ENCODE peak calls at places on chromosomes 6 and 20, in ten cellular contexts. One of them, this sample, is unnamed.

GRCh38 chr6:146913842-146914562 is 290.2 kb upstream of the STXBP5 start:
- DNase-seq in endothelial cell: peak
- DNase-seq in cardiac muscle cell: peak
- DNase-seq in H9: peak
- DNase-seq in IMR-90: peak
- DNase-seq in astrocyte of the spinal cord: peak
- DNase-seq in foreskin fibroblast: peak
- DNase-seq in GM12865: no peak
- DNase-seq in neural crest cell: peak
- DNase-seq in WTC11: peak
- DNase-seq in this sample: peak

GRCh38 chr6:126170875-126171489 is 168.9 kb upstream of the CENPW start:
- DNase-seq in astrocyte of the spinal cord: no peak
- DNase-seq in WTC11: no peak
- DNase-seq in neural crest cell: no peak
- DNase-seq in cardiac muscle cell: peak
- DNase-seq in endothelial cell: peak
- DNase-seq in GM12865: peak
- DNase-seq in foreskin fibroblast: peak
- DNase-seq in IMR-90: peak
- DNase-seq in H9: no peak
- DNase-seq in this sample: no peak

GRCh38 chr6:72175936-72176335 is 289.6 kb downstream of the RIMS1 start:
- DNase-seq in WTC11: no peak
- DNase-seq in H9: no peak
- DNase-seq in cardiac muscle cell: peak
- DNase-seq in GM12865: no peak
- DNase-seq in foreskin fibroblast: no peak
- DNase-seq in IMR-90: peak
- DNase-seq in astrocyte of the spinal cord: no peak
- DNase-seq in endothelial cell: no peak
- DNase-seq in neural crest cell: no peak
- DNase-seq in this sample: no peak

GRCh38 chr6:16683524-16684194 is 77.6 kb downstream of the ATXN1 start:
- DNase-seq in cardiac muscle cell: peak
- DNase-seq in foreskin fibroblast: peak
- DNase-seq in H9: no peak
- DNase-seq in IMR-90: peak
- DNase-seq in neural crest cell: no peak
- DNase-seq in WTC11: no peak
- DNase-seq in GM12865: no peak
- DNase-seq in endothelial cell: no peak
- DNase-seq in astrocyte of the spinal cord: peak
- DNase-seq in this sample: no peak

GRCh38 chr6:22149081-22149480 is 147.8 kb downstream of the PRL start:
- DNase-seq in cardiac muscle cell: no peak
- DNase-seq in astrocyte of the spinal cord: peak
- DNase-seq in IMR-90: no peak
- DNase-seq in neural crest cell: no peak
- DNase-seq in H9: no peak
- DNase-seq in WTC11: no peak
- DNase-seq in endothelial cell: no peak
- DNase-seq in foreskin fibroblast: no peak
- DNase-seq in GM12865: no peak
- DNase-seq in this sample: no peak

GRCh38 chr6:41594326-41594725 is 43.9 kb upstream of the MDFI start:
- DNase-seq in GM12865: no peak
- DNase-seq in endothelial cell: no peak
- DNase-seq in foreskin fibroblast: peak
- DNase-seq in astrocyte of the spinal cord: no peak
- DNase-seq in IMR-90: no peak
- DNase-seq in cardiac muscle cell: no peak
- DNase-seq in neural crest cell: no peak
- DNase-seq in WTC11: no peak
- DNase-seq in H9: no peak
- DNase-seq in this sample: no peak

GRCh38 chr6:11130605-11131004 is 19.1 kb upstream of the ERVFRD-1 start:
- DNase-seq in endothelial cell: no peak
- DNase-seq in cardiac muscle cell: no peak
- DNase-seq in IMR-90: no peak
- DNase-seq in astrocyte of the spinal cord: no peak
- DNase-seq in GM12865: no peak
- DNase-seq in WTC11: no peak
- DNase-seq in neural crest cell: no peak
- DNase-seq in foreskin fibroblast: no peak
- DNase-seq in H9: no peak
- DNase-seq in this sample: no peak

GRCh38 chr6:128463942-128464341 is 56.5 kb downstream of the PTPRK start:
- DNase-seq in GM12865: no peak
- DNase-seq in foreskin fibroblast: no peak
- DNase-seq in IMR-90: peak
- DNase-seq in cardiac muscle cell: peak
- DNase-seq in neural crest cell: no peak
- DNase-seq in endothelial cell: no peak
- DNase-seq in WTC11: no peak
- DNase-seq in H9: no peak
- DNase-seq in astrocyte of the spinal cord: peak
- DNase-seq in this sample: no peak

DNA sequence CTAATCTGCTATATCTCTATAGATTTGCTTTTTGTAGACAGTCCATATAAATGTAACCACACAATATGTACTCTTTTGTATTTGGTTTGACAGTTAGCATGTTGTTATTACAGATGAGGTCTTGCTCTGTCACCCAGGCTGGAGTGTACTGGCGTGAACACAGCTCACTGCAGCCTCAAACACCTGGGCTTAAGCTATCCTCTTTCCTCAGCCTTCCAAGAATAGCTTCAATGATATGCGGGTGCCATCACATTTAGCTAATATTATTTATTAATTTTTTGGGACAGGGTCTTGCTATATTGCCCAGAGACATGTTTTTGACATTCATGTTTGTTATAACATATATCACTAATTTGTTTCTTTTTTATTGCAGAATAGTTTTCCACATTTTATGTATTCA is 10.8 kb downstream of the REPS1 start:
- DNase-seq in GM12865: no peak
- DNase-seq in foreskin fibroblast: no peak
- DNase-seq in endothelial cell: no peak
- DNase-seq in H9: no peak
- DNase-seq in cardiac muscle cell: no peak
- DNase-seq in IMR-90: no peak
- DNase-seq in neural crest cell: no peak
- DNase-seq in astrocyte of the spinal cord: no peak
- DNase-seq in WTC11: no peak
- DNase-seq in this sample: no peak
- TF ChIP-seq CTCF in GM12865: no peak
- TF ChIP-seq CTCF in foreskin fibroblast: no peak
- TF ChIP-seq CTCF in endothelial cell: no peak
- TF ChIP-seq CTCF in H9: no peak
- TF ChIP-seq CTCF in cardiac muscle cell: no peak
- TF ChIP-seq CTCF in IMR-90: no peak
- TF ChIP-seq CTCF in neural crest cell: no peak
- TF ChIP-seq CTCF in astrocyte of the spinal cord: no peak
- TF ChIP-seq CTCF in WTC11: no peak
- TF ChIP-seq CTCF in this sample: no peak

GRCh38 chr20:8043687-8044278 is 24.2 kb upstream of the TMX4 start:
- DNase-seq in WTC11: no peak
- DNase-seq in neural crest cell: peak
- DNase-seq in endothelial cell: peak
- DNase-seq in IMR-90: peak
- DNase-seq in H9: no peak
- DNase-seq in cardiac muscle cell: peak
- DNase-seq in astrocyte of the spinal cord: peak
- DNase-seq in foreskin fibroblast: peak
- DNase-seq in GM12865: peak
- DNase-seq in this sample: no peak

GRCh38 chr20:8036771-8037170 is 17.2 kb upstream of the TMX4 start:
- DNase-seq in IMR-90: no peak
- DNase-seq in cardiac muscle cell: no peak
- DNase-seq in GM12865: peak
- DNase-seq in H9: no peak
- DNase-seq in neural crest cell: no peak
- DNase-seq in foreskin fibroblast: no peak
- DNase-seq in WTC11: no peak
- DNase-seq in astrocyte of the spinal cord: no peak
- DNase-seq in endothelial cell: no peak
- DNase-seq in this sample: no peak

GRCh38 chr20:8033447-8033846 is 13.9 kb upstream of the TMX4 start:
- DNase-seq in neural crest cell: no peak
- DNase-seq in endothelial cell: no peak
- DNase-seq in IMR-90: no peak
- DNase-seq in H9: no peak
- DNase-seq in cardiac muscle cell: no peak
- DNase-seq in astrocyte of the spinal cord: no peak
- DNase-seq in GM12865: no peak
- DNase-seq in foreskin fibroblast: no peak
- DNase-seq in WTC11: no peak
- DNase-seq in this sample: no peak

GRCh38 chr20:8039048-8039447 is 19.5 kb upstream of the TMX4 start:
- DNase-seq in foreskin fibroblast: no peak
- DNase-seq in cardiac muscle cell: no peak
- DNase-seq in neural crest cell: no peak
- DNase-seq in astrocyte of the spinal cord: no peak
- DNase-seq in H9: no peak
- DNase-seq in endothelial cell: no peak
- DNase-seq in IMR-90: no peak
- DNase-seq in WTC11: no peak
- DNase-seq in GM12865: no peak
- DNase-seq in this sample: no peak
- TF ChIP-seq CTCF in foreskin fibroblast: no peak
- TF ChIP-seq CTCF in cardiac muscle cell: no peak
- TF ChIP-seq CTCF in neural crest cell: no peak
- TF ChIP-seq CTCF in astrocyte of the spinal cord: no peak
- TF ChIP-seq CTCF in H9: peak
- TF ChIP-seq CTCF in endothelial cell: no peak
- TF ChIP-seq CTCF in IMR-90: no peak
- TF ChIP-seq CTCF in WTC11: no peak
- TF ChIP-seq CTCF in GM12865: no peak
- TF ChIP-seq CTCF in this sample: no peak

DNA sequence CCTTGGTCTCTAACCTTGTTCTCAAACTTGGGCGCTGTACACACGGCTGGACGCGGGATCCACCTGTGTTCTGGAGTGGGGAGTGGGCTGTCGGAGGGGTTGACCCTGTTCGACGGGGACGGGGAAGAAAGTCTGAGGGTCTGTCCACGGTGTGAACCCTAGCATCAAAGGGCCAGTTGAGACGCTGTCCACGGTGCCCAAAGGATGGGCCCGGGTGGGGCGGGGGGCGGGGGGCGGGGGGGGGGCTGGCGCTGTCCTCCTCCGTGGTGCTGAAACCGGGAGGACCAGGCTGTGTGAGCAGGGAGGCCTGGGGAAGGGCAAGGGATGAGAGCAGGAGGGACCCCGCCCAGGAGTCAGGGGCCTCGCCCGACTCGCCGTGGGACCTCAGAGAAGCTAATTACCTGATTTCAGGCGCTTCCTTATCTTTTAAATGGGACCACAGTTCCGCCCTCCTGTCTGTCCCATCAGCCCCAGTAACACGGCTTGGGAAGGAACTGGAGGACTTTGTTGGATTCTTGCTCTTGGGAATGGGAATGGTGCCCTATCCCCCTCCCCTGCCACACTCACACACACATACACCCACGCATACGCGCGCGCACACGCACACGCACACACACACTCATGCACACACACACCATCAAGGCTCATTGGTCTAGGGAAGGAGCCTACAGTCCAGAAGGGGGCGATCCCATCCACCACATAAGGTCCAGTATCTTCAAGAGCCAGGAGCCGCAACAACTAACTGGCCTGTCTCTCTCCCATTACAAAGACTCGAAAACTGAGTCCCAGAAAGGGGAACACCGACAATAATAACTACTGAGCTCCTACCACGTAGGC is 1.0 kb upstream of the VSTM2L start:
- DNase-seq in cardiac muscle cell: peak
- DNase-seq in neural crest cell: peak
- DNase-seq in IMR-90: peak
- DNase-seq in WTC11: peak
- DNase-seq in astrocyte of the spinal cord: peak
- DNase-seq in H9: peak
- DNase-seq in endothelial cell: peak
- DNase-seq in foreskin fibroblast: peak
- DNase-seq in GM12865: peak
- DNase-seq in this sample: no peak
- TF ChIP-seq CTCF in cardiac muscle cell: peak
- TF ChIP-seq CTCF in neural crest cell: peak
- TF ChIP-seq CTCF in IMR-90: peak
- TF ChIP-seq CTCF in WTC11: peak
- TF ChIP-seq CTCF in astrocyte of the spinal cord: peak
- TF ChIP-seq CTCF in H9: peak
- TF ChIP-seq CTCF in endothelial cell: no peak
- TF ChIP-seq CTCF in foreskin fibroblast: peak
- TF ChIP-seq CTCF in GM12865: peak
- TF ChIP-seq CTCF in this sample: peak

GRCh38 chr6:138374815-138375214 is 2.9 kb upstream of the SMIM28 start:
- DNase-seq in GM12865: no peak
- DNase-seq in cardiac muscle cell: no peak
- DNase-seq in foreskin fibroblast: no peak
- DNase-seq in H9: no peak
- DNase-seq in astrocyte of the spinal cord: no peak
- DNase-seq in endothelial cell: no peak
- DNase-seq in neural crest cell: no peak
- DNase-seq in WTC11: no peak
- DNase-seq in IMR-90: no peak
- DNase-seq in this sample: no peak

GRCh38 chr6:138371720-138372119 is 6.0 kb upstream of the SMIM28 start:
- DNase-seq in neural crest cell: no peak
- DNase-seq in astrocyte of the spinal cord: no peak
- DNase-seq in WTC11: no peak
- DNase-seq in GM12865: no peak
- DNase-seq in endothelial cell: no peak
- DNase-seq in H9: no peak
- DNase-seq in IMR-90: no peak
- DNase-seq in foreskin fibroblast: peak
- DNase-seq in cardiac muscle cell: peak
- DNase-seq in this sample: no peak

GRCh38 chr6:138374230-138374629 is 3.5 kb upstream of the SMIM28 start:
- DNase-seq in IMR-90: no peak
- DNase-seq in H9: no peak
- DNase-seq in endothelial cell: no peak
- DNase-seq in WTC11: no peak
- DNase-seq in cardiac muscle cell: no peak
- DNase-seq in astrocyte of the spinal cord: no peak
- DNase-seq in GM12865: no peak
- DNase-seq in neural crest cell: no peak
- DNase-seq in foreskin fibroblast: no peak
- DNase-seq in this sample: no peak

GRCh38 chr6:138371452-138371711 is 6.3 kb upstream of the SMIM28 start:
- DNase-seq in cardiac muscle cell: no peak
- DNase-seq in WTC11: no peak
- DNase-seq in IMR-90: no peak
- DNase-seq in neural crest cell: no peak
- DNase-seq in H9: no peak
- DNase-seq in foreskin fibroblast: no peak
- DNase-seq in endothelial cell: no peak
- DNase-seq in astrocyte of the spinal cord: no peak
- DNase-seq in GM12865: no peak
- DNase-seq in this sample: no peak

DNA sequence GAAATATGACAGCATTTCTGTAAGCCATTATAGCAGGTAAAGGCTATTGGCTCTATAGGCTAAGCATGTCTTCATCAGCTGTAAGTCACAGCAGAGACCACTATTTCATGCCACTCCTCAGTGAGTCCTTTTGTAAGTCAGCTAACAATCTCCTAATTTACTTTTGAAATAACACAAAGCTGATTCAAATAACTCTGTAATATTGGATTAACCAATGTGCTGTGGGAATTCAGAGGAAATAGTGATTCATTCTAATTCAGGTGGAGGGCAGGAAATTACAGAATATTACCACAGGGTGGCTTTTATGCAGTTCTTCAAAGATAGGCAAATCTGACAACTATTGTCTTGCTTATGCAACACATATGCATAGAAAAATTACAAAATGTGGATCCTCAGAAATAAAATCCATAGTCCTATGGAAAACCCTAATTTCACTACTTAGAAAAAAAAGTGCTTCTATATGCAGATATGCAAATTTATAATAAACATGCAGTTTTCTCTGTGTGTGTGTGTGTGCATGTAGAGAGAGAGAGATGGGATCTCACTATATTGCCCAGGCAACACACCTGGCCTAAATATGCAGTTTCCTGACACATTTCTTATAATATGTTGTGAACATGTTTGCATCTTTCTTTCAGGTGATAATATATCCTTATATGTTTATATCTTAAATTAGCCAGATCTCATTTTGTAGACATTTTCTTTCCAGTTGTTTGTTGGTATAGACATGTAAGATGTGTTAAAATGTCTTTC is 4.8 kb upstream of the SMIM28 start:
- DNase-seq in WTC11: no peak
- DNase-seq in GM12865: no peak
- DNase-seq in neural crest cell: no peak
- DNase-seq in IMR-90: no peak
- DNase-seq in astrocyte of the spinal cord: peak
- DNase-seq in endothelial cell: no peak
- DNase-seq in foreskin fibroblast: no peak
- DNase-seq in H9: no peak
- DNase-seq in cardiac muscle cell: peak
- DNase-seq in this sample: no peak
- TF ChIP-seq CTCF in WTC11: no peak
- TF ChIP-seq CTCF in GM12865: no peak
- TF ChIP-seq CTCF in neural crest cell: peak
- TF ChIP-seq CTCF in IMR-90: no peak
- TF ChIP-seq CTCF in astrocyte of the spinal cord: no peak
- TF ChIP-seq CTCF in endothelial cell: no peak
- TF ChIP-seq CTCF in foreskin fibroblast: no peak
- TF ChIP-seq CTCF in H9: peak
- TF ChIP-seq CTCF in cardiac muscle cell: no peak
- TF ChIP-seq CTCF in this sample: no peak